ENCODE peak calls at places on chromosomes 16 and 17, in seven cellular contexts. A is HAP-1, M is tibial nerve, X is lower lobe of right lung, Y is ovary, V is fibroblast of lung, W is cardiac muscle cell. E is an unnamed sample.
A peak's percentile ranks its signal among the peaks of the same experiment; 100 is the strongest.

GRCh38 chr17:44005865-44006580 is 1.6 kb downstream of the NAGS start:
- DNase-seq in A (no peak), M (no peak), X (peak; percentile 75), Y (no peak), V (no peak), W (peak; percentile 16), E (no peak)

GRCh38 chr16:10942352-10943297 is at the start of gene DEXI:
- DNase-seq in A (peak; percentile 87), M (peak; percentile 88), X (peak; percentile 95), Y (peak; percentile 96), V (peak; percentile 86), W (peak; percentile 92), E (peak; percentile 91)

GRCh38 chr16:30357715-30358576 is 2.8 kb upstream of the CD2BP2 start:
- DNase-seq in A (no peak), M (no peak), X (no peak), Y (no peak), V (no peak), W (no peak), E (no peak)

GRCh38 chr16:56257260-56257659 is 66.0 kb downstream of the GNAO1 start:
- DNase-seq in A (no peak), M (peak; percentile 24), X (no peak), Y (peak; percentile 27), V (peak; percentile 8), W (no peak), E (no peak)

GRCh38 chr17:42517516-42517915 is 18.5 kb upstream of the NAGLU start:
- DNase-seq in A (peak; percentile 53), M (peak; percentile 96), X (peak; percentile 91), Y (peak; percentile 94), V (peak; percentile 94), W (peak; percentile 95), E (peak; percentile 83)

GRCh38 chr17:73580311-73580710 is 63.9 kb downstream of the SDK2 start:
- DNase-seq in A (no peak), M (no peak), X (no peak), Y (no peak), V (no peak), W (no peak), E (no peak)

GRCh38 chr17:9434502-9435113 is 141.0 kb downstream of the STX8 start:
- DNase-seq in A (no peak), M (no peak), X (no peak), Y (no peak), V (peak; percentile 26), W (no peak), E (no peak)

GRCh38 chr17:35708149-35708548 is 23.3 kb upstream of the RASL10B start:
- DNase-seq in A (no peak), M (no peak), X (no peak), Y (no peak), V (no peak), W (peak; percentile 15), E (no peak)

GRCh38 chr17:43983515-43984411 is 20.7 kb upstream of the NAGS start:
- DNase-seq in A (no peak), M (no peak), X (peak; percentile 67), Y (no peak), V (no peak), W (no peak), E (no peak)

GRCh38 chr17:82805254-82805653 is 34.6 kb downstream of the ZNF750 start:
- DNase-seq in A (no peak), M (no peak), X (no peak), Y (no peak), V (no peak), W (no peak), E (no peak)

GRCh38 chr17:55285340-55286301 is 20.9 kb downstream of the HLF start:
- DNase-seq in A (no peak), M (peak; percentile 95), X (peak; percentile 88), Y (peak; percentile 99), V (peak; percentile 98), W (peak; percentile 93), E (no peak)

GRCh38 chr16:1245452-1246005 is 5.0 kb downstream of the TPSAB1 start:
- DNase-seq in A (no peak), M (no peak), X (no peak), Y (no peak), V (no peak), W (no peak), E (no peak)

GRCh38 chr17:41710472-41711090 is 1.6 kb upstream of the GAST start:
- DNase-seq in A (no peak), M (no peak), X (no peak), Y (no peak), V (peak; percentile 53), W (peak; percentile 66), E (no peak)

GRCh38 chr17:79354173-79354820 is 256.6 kb downstream of the RBFOX3 start:
- DNase-seq in A (no peak), M (no peak), X (no peak), Y (no peak), V (no peak), W (no peak), E (no peak)
- H3K4me1 ChIP-seq in A (no peaks in the 10 kb centered on the region), M (no peaks in the 10 kb centered on the region), X (peaks cover 5% of the 10 kb centered on the region), Y (no peaks in the 10 kb centered on the region), V (no peaks in the 10 kb centered on the region), W (no peaks in the 10 kb centered on the region), E (no peaks in the 10 kb centered on the region)

GRCh38 chr17:7354262-7354781 is 634 bp upstream of the TMEM95 start:
- DNase-seq in A (no peak), M (no peak), X (no peak), Y (peak; percentile 41), V (peak; percentile 33), W (peak; percentile 26), E (no peak)

GRCh38 chr17:7352559-7352889 is 562 bp downstream of the KCTD11 start:
- DNase-seq in A (no peak), M (no peak), X (no peak), Y (no peak), V (no peak), W (no peak), E (no peak)

GRCh38 chr17:7355053-7355452 is at the start of gene TMEM95:
- DNase-seq in A (no peak), M (no peak), X (no peak), Y (peak; percentile 35), V (peak; percentile 18), W (no peak), E (no peak)

GRCh38 chr17:7352910-7353635 is 1.1 kb downstream of the KCTD11 start:
- DNase-seq in A (no peak), M (no peak), X (no peak), Y (peak; percentile 35), V (no peak), W (no peak), E (no peak)

GRCh38 chr17:7351665-7352558 is at the start of gene KCTD11:
- DNase-seq in A (peak; percentile 3), M (peak; percentile 85), X (peak; percentile 95), Y (peak; percentile 90), V (peak; percentile 82), W (peak; percentile 96), E (peak; percentile 56)
- H3K4me1 ChIP-seq in A (peaks cover 3% of the 10 kb centered on the region), M (peaks cover 79% of the 10 kb centered on the region), X (peaks cover 57% of the 10 kb centered on the region), Y (peaks cover 23% of the 10 kb centered on the region), V (peaks cover 30% of the 10 kb centered on the region), W (peaks cover 13% of the 10 kb centered on the region), E (peaks cover 10% of the 10 kb centered on the region)

DNA sequence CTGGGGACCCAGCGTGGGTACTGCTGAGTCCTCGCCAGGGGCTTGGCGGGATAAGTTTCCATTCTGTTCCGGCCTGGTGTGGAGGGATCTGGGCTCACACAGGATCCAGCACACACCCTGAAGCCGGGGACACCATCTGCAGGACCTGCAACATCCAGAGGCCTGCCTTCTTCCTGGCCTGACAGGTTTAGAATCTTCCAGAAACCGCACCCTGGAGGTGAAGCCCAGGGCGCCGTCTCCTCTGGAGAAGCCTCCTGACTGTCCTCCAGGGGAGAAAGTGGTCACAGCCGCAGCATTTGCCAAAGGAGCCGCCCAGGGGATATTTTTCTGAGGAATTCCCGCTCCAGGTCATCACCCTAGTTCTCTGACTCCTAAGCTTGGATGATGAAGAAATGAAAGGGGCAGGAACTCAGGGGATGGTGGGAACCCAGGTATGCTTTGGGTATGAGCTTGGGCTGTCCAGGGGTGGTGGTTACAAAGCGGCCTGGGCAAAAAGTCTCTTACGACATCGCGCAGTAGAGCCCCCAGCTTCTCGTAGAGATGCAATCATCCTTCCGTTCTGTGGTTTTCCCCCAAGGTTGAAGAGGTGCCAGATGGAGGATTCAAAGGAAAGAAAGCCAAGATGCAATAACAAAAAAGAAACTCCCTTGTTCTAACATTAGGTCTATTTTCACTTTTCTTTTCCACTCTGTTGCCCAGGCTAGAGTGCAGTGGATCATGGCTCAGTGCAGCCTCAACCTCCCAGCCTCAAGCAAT is 9.1 kb upstream of the CRISPLD2 start:
- DNase-seq in A (no peak), M (peak; percentile 83), X (no peak), Y (peak; percentile 44), V (peak; percentile 77), W (peak; percentile 94), E (peak; percentile 42)
- H3K4me1 ChIP-seq in A (no peaks in the 10 kb centered on the region), M (peaks cover 36% of the 10 kb centered on the region), X (peaks cover 7% of the 10 kb centered on the region), Y (no peaks in the 10 kb centered on the region), V (peaks cover 9% of the 10 kb centered on the region), W (no peaks in the 10 kb centered on the region), E (peaks cover 10% of the 10 kb centered on the region)

DNA sequence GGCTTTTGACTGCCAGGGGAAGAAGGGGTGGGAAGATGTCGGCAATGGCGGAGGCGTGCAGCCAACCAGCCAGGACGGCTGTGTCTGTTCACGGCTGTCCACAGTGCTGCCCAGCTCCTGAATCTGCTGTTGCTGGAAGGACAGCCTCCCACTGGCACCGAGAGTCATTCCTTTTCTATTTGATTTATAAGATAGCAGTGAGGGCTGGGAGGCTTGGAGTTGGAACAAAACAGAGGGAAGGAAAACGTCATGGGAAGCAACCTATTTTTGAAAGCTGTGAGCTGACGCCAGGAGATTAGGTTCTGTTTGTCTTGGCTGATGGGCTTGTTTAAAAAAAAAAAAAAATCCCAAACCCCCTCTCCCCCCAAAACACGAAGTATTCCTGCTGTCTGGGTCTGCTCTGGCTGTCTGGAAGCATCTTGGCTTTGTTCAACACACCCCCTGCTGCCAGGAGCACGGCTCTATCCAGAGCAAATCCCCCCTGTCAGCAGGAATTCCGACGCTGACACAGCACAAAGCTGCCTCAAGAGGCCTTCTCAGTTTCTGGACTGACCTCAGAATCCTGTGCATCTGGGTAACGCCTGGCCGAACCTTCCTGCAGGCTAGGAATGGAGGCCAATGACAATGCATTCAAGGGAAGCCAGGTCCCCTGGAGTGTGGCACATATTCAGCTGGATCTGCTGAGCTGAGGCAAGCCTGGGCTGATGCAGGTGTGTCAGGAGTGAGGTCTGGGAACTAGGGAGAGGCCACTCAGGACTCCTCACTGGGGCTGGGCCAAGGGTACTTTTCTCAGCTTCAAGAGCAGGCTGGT is 41.0 kb upstream of the SREBF1 start:
- DNase-seq in A (no peak), M (peak; percentile 44), X (peak; percentile 77), Y (peak; percentile 77), V (peak; percentile 97), W (peak; percentile 97), E (no peak)
- H3K4me1 ChIP-seq in A (no peaks in the 10 kb centered on the region), M (peaks cover 70% of the 10 kb centered on the region), X (peaks cover 46% of the 10 kb centered on the region), Y (peaks cover 21% of the 10 kb centered on the region), V (peaks cover 29% of the 10 kb centered on the region), W (peaks cover 23% of the 10 kb centered on the region), E (no peaks in the 10 kb centered on the region)

GRCh38 chr16:57648125-57648524 is 19.7 kb downstream of the ADGRG1 start:
- DNase-seq in A (no peak), M (no peak), X (no peak), Y (no peak), V (no peak), W (no peak), E (no peak)
- H3K4me1 ChIP-seq in A (no peaks in the 10 kb centered on the region), M (peaks cover 19% of the 10 kb centered on the region), X (peaks cover 35% of the 10 kb centered on the region), Y (no peaks in the 10 kb centered on the region), V (peaks cover 5% of the 10 kb centered on the region), W (no peaks in the 10 kb centered on the region), E (no peaks in the 10 kb centered on the region)

E was measured in naive thymus-derived CD4-positive, alpha-beta T cell.